ENCODE peak calls at places on chromosomes 5 and 9, in eight cellular contexts. G is T-helper 9 cell, T is T1000, J is dermis microvascular lymphatic vessel endothelial cell, B is colonic mucosa, V is T-helper 22 cell, N is ELR, M is SHP77. U is an unnamed sample.

GRCh38 chr9:114098660-114099522 is at the start of gene KIF12:
- DNase-seq in M (no peak), J (peak), G (no peak), N (peak), T (no peak), V (no peak), B (peak), U (no peak)

GRCh38 chr9:137014776-137015539 is 13.1 kb downstream of the ABCA2 start:
- DNase-seq in V (no peak), T (no peak), B (no peak), M (no peak), J (no peak), G (no peak), N (no peak), U (no peak)

GRCh38 chr9:79209012-79209411 is 362.8 kb upstream of the TLE4 start:
- DNase-seq in N (no peak), V (no peak), T (no peak), J (no peak), G (no peak), B (no peak), M (no peak), U (no peak)

GRCh38 chr9:105309531-105309931 is 65.1 kb downstream of the SLC44A1 start:
- DNase-seq in V (no peak), M (no peak), B (no peak), J (peak), T (no peak), N (no peak), G (no peak), U (peak)

GRCh38 chr9:101398930-101399640 is 434 bp downstream of the ZNF189 start:
- DNase-seq in T (no peak), M (no peak), J (peak), V (no peak), B (peak), G (no peak), N (no peak), U (peak)

GRCh38 chr9:4081549-4081895 is 218.3 kb downstream of the GLIS3 start:
- DNase-seq in J (peak), B (no peak), G (no peak), V (no peak), M (no peak), T (no peak), N (no peak), U (no peak)

GRCh38 chr9:79053613-79054012 is 518.2 kb upstream of the TLE4 start:
- DNase-seq in J (no peak), M (no peak), G (no peak), V (no peak), N (peak), T (no peak), B (no peak), U (peak)

GRCh38 chr9:89743216-89743575 is 138.4 kb downstream of the GADD45G start:
- DNase-seq in B (no peak), T (no peak), M (no peak), V (peak), N (no peak), J (no peak), G (peak), U (no peak)

GRCh38 chr5:19564036-19564435 is 424.0 kb downstream of the CDH18 start:
- DNase-seq in V (no peak), M (peak), N (no peak), G (no peak), T (no peak), B (no peak), J (no peak), U (no peak)

GRCh38 chr9:35935755-35936509 is 22.0 kb downstream of the OR2S2 start:
- DNase-seq in N (peak), V (no peak), B (no peak), T (no peak), J (peak), M (no peak), G (no peak), U (no peak)

GRCh38 chr9:132141948-132142594 is 19.8 kb upstream of the NTNG2 start:
- DNase-seq in B (no peak), M (peak), V (no peak), N (peak), G (no peak), J (no peak), T (no peak), U (peak)

GRCh38 chr5:141811287-141812155 is 66.7 kb downstream of the PCDH1 start:
- DNase-seq in B (no peak), M (peak), G (peak), N (peak), V (peak), T (no peak), J (no peak), U (peak)

GRCh38 chr9:137191691-137192447 is 3.4 kb downstream of the SSNA1 start:
- DNase-seq in M (no peak), G (no peak), B (no peak), J (no peak), T (no peak), N (no peak), V (no peak), U (no peak)

GRCh38 chr9:136484153-136485048 is 1.6 kb upstream of the SEC16A start:
- DNase-seq in N (peak), B (peak), M (no peak), V (peak), J (no peak), T (no peak), G (peak), U (peak)

GRCh38 chr5:40333459-40334241 is 346.1 kb upstream of the PTGER4 start:
- DNase-seq in N (peak), T (no peak), J (peak), V (no peak), G (no peak), M (no peak), B (no peak), U (no peak)

GRCh38 chr9:132240860-132241482 is 79.1 kb downstream of the NTNG2 start:
- DNase-seq in V (peak), G (peak), B (peak), M (peak), J (peak), T (peak), N (peak), U (peak)

GRCh38 chr9:8750639-8751041 is 951.1 kb upstream of the DMAC1 start:
- DNase-seq in T (no peak), N (no peak), B (no peak), M (no peak), J (no peak), G (no peak), V (no peak), U (no peak)

GRCh38 chr9:18756712-18757125 is 276.3 kb downstream of the SAXO1 start:
- DNase-seq in G (no peak), J (peak), N (no peak), B (no peak), M (no peak), V (no peak), T (no peak), U (peak)

GRCh38 chr9:108759399-108759798 is 96.4 kb downstream of the ACTL7B start:
- DNase-seq in T (no peak), B (no peak), G (no peak), V (no peak), N (no peak), M (no peak), J (no peak), U (peak)

GRCh38 chr9:137589441-137590122 is 730 bp downstream of the ZMYND19 start:
- DNase-seq in N (peak), V (no peak), M (no peak), T (no peak), B (no peak), J (peak), G (no peak), U (peak)

GRCh38 chr5:137887831-137888230 is 1.4 kb upstream of the PKD2L2 start:
- DNase-seq in V (no peak), N (no peak), M (no peak), J (no peak), B (no peak), G (no peak), T (no peak), U (no peak)

GRCh38 chr9:36154213-36154952 is 14.8 kb upstream of the CCIN start:
- DNase-seq in J (peak), M (no peak), B (no peak), T (no peak), N (peak), G (no peak), V (no peak), U (no peak)

GRCh38 chr5:149776376-149777305 is 46.5 kb downstream of the PPARGC1B start:
- DNase-seq in G (no peak), M (no peak), T (no peak), J (peak), V (no peak), B (peak), N (no peak), U (no peak)

GRCh38 chr9:73152953-73153352 is 1.3 kb downstream of the ANXA1 start:
- DNase-seq in B (no peak), M (no peak), V (no peak), T (no peak), J (no peak), G (no peak), N (peak), U (no peak)

GRCh38 chr5:1324719-1325190 is 20.1 kb downstream of the CLPTM1L start:
- DNase-seq in B (no peak), J (no peak), M (no peak), V (no peak), T (no peak), N (no peak), G (no peak), U (no peak)

GRCh38 chr9:133125706-133126696 is 5.0 kb upstream of the RALGDS start:
- DNase-seq in B (no peak), T (no peak), V (no peak), J (peak), M (no peak), N (peak), G (no peak), U (no peak)

GRCh38 chr5:29896651-29897050 is 1296.8 kb upstream of the CDH6 start:
- DNase-seq in B (no peak), N (no peak), M (no peak), G (no peak), T (no peak), V (no peak), J (no peak), U (no peak)

GRCh38 chr9:109477269-109478203 is 20.6 kb downstream of the PTPN3 start:
- DNase-seq in V (no peak), B (peak), T (no peak), J (no peak), G (no peak), M (no peak), N (no peak), U (peak)

GRCh38 chr5:134784241-134784920 is 25.8 kb downstream of the DDX46 start:
- DNase-seq in V (no peak), N (peak), G (no peak), M (no peak), B (no peak), T (no peak), J (peak), U (no peak)

GRCh38 chr9:36789886-36790285 is 217.2 kb downstream of the MELK start:
- DNase-seq in T (no peak), V (no peak), J (no peak), M (no peak), B (no peak), N (no peak), G (no peak), U (no peak)

GRCh38 chr9:129497064-129497836 is 123.7 kb downstream of the C9orf50 start:
- DNase-seq in M (peak), T (no peak), V (no peak), N (no peak), B (peak), J (no peak), G (no peak), U (no peak)

GRCh38 chr5:170437621-170438375 is 48.6 kb upstream of the KCNMB1 start:
- DNase-seq in B (no peak), J (no peak), G (no peak), V (no peak), M (no peak), T (no peak), N (no peak), U (no peak)

GRCh38 chr5:116738270-116738947 is 163.8 kb upstream of the SEMA6A start:
- DNase-seq in V (no peak), B (peak), J (peak), N (no peak), M (peak), T (no peak), G (no peak), U (no peak)

GRCh38 chr9:136551401-136552116 is 5.7 kb upstream of the NOTCH1 start:
- DNase-seq in T (peak), B (peak), N (peak), V (no peak), M (no peak), G (no peak), J (no peak), U (no peak)

GRCh38 chr9:116432051-116432450 is 255.1 kb upstream of the TRIM32 start:
- DNase-seq in N (no peak), V (no peak), M (no peak), J (no peak), B (no peak), G (no peak), T (no peak), U (no peak)

GRCh38 chr5:157998021-157998504 is 139.1 kb upstream of the CLINT1 start:
- DNase-seq in V (no peak), M (no peak), G (no peak), T (no peak), J (no peak), N (peak), B (no peak), U (no peak)

GRCh38 chr5:158246661-158247060 is 387.7 kb upstream of the CLINT1 start:
- DNase-seq in J (no peak), G (no peak), B (no peak), T (no peak), M (no peak), V (no peak), N (no peak), U (no peak)

GRCh38 chr5:81838307-81838906 is 87.5 kb upstream of the SSBP2 start:
- DNase-seq in N (peak), T (no peak), G (no peak), J (peak), B (peak), M (no peak), V (no peak), U (peak)

GRCh38 chr9:78001946-78002731 is 29.5 kb downstream of the GNAQ start:
- DNase-seq in V (no peak), T (no peak), J (peak), N (peak), G (no peak), M (no peak), B (no peak), U (no peak)

GRCh38 chr9:76893395-76893932 is 12.4 kb downstream of the PRUNE2 start:
- DNase-seq in N (no peak), J (no peak), T (no peak), B (no peak), G (no peak), M (no peak), V (no peak), U (no peak)

U was measured in NCI-H146.